ENCODE peak calls at places on chromosomes 1 and 21, in six cellular contexts. B is iris pigment epithelial cell, E is left ventricle myocardium inferior, V is left lung, P is SHP77, W is spleen. J is an unnamed sample.

GRCh38 chr1:8027748-8028631 is 1.9 kb upstream of the ERRFI1 start:
- DNase-seq in B (peak), E (no peak), V (no peak), P (no peak), W (no peak), J (no peak)

GRCh38 chr1:211503542-211503941 is 11.6 kb upstream of the RD3 start:
- DNase-seq in B (no peak), E (no peak), V (no peak), P (no peak), W (no peak), J (no peak)

GRCh38 chr1:234970731-234971476 is 157.7 kb downstream of the TOMM20 start:
- DNase-seq in B (peak), E (peak), V (peak), P (peak), W (no peak), J (peak)

GRCh38 chr21:29130234-29130993 is at the start of gene MAP3K7CL:
- DNase-seq in B (peak), E (peak), V (no peak), P (no peak), W (no peak), J (no peak)

GRCh38 chr1:31666290-31666963 is 21.8 kb upstream of the PEF1 start:
- DNase-seq in B (peak), E (no peak), V (no peak), P (peak), W (no peak), J (no peak)

GRCh38 chr1:167442142-167442848 is 76.0 kb downstream of the CD247 start:
- DNase-seq in B (peak), E (peak), V (peak), P (peak), W (peak), J (no peak)

GRCh38 chr1:9110669-9111356 is 18.1 kb downstream of the GPR157 start:
- DNase-seq in B (peak), E (peak), V (peak), P (peak), W (peak), J (peak)

GRCh38 chr1:159916240-159917051 is 8.9 kb downstream of the TAGLN2 start:
- DNase-seq in B (peak), E (no peak), V (no peak), P (no peak), W (peak), J (no peak)

GRCh38 chr1:178310685-178311105 is 186.1 kb downstream of the CLEC20A start:
- DNase-seq in B (peak), E (no peak), V (no peak), P (peak), W (no peak), J (no peak)

GRCh38 chr1:174206148-174206826 is 47.0 kb downstream of the RABGAP1L start:
- DNase-seq in B (no peak), E (no peak), V (no peak), P (no peak), W (no peak), J (no peak)

GRCh38 chr1:37332126-37332525 is 142.3 kb upstream of the ZC3H12A start:
- DNase-seq in B (no peak), E (no peak), V (no peak), P (no peak), W (peak), J (peak)

GRCh38 chr1:63674238-63674864 is 81.1 kb downstream of the PGM1 start:
- DNase-seq in B (peak), E (peak), V (no peak), P (peak), W (no peak), J (no peak)

GRCh38 chr1:201486158-201486557 is 17.2 kb upstream of the PHLDA3 start:
- DNase-seq in B (peak), E (no peak), V (no peak), P (no peak), W (no peak), J (no peak)

GRCh38 chr1:218718216-218718615 is 373.1 kb downstream of the TGFB2 start:
- DNase-seq in B (peak), E (no peak), V (no peak), P (no peak), W (no peak), J (no peak)

GRCh38 chr1:67043366-67043765 is 10.6 kb downstream of the SLC35D1 start:
- DNase-seq in B (no peak), E (no peak), V (no peak), P (no peak), W (no peak), J (no peak)

GRCh38 chr1:59743324-59744108 is 71.2 kb upstream of the HOOK1 start:
- DNase-seq in B (no peak), E (peak), V (no peak), P (no peak), W (no peak), J (no peak)

GRCh38 chr1:103120981-103121380 is 12.7 kb upstream of the COL11A1 start:
- DNase-seq in B (no peak), E (no peak), V (no peak), P (no peak), W (no peak), J (no peak)

GRCh38 chr21:31991356-31992331 is 118.8 kb downstream of the HUNK start:
- DNase-seq in B (no peak), E (no peak), V (no peak), P (no peak), W (no peak), J (peak)

GRCh38 chr1:168498159-168498609 is 45.6 kb downstream of the XCL2 start:
- DNase-seq in B (peak), E (no peak), V (no peak), P (peak), W (no peak), J (no peak)

GRCh38 chr1:174996474-174996873 is 3.3 kb upstream of the CACYBP start:
- DNase-seq in B (peak), E (no peak), V (no peak), P (no peak), W (no peak), J (no peak)

GRCh38 chr21:39911792-39912191 is 44.6 kb downstream of the PCP4 start:
- DNase-seq in B (no peak), E (no peak), V (no peak), P (peak), W (no peak), J (no peak)

GRCh38 chr1:168726311-168726710 is 2.7 kb downstream of the DPT start:
- DNase-seq in B (no peak), E (no peak), V (no peak), P (no peak), W (no peak), J (no peak)

J was measured in mesenteric fat pad.